ENCODE peak calls at places on chromosome 19, in four cellular contexts. S, R, F and T are unnamed samples.

GRCh38 chr19:31261651-31262331 is 87.4 kb downstream of the TSHZ3 start:
- DNase-seq in S (no peak), R (no peak), F (no peak), T (no peak)

GRCh38 chr19:56596676-56597075 is 1.6 kb downstream of the ZNF71 start:
- DNase-seq in F (no peak), R (no peak), S (no peak), T (no peak)

GRCh38 chr19:47157455-47158321 is 27.1 kb downstream of the SAE1 start:
- DNase-seq in F (no peak), S (no peak), R (no peak), T (peak; percentile 21)

GRCh38 chr19:18776736-18777135 is 14.4 kb downstream of the COMP start:
- DNase-seq in S (no peak), F (no peak), R (no peak), T (no peak)

GRCh38 chr19:6127716-6128335 is 7.6 kb upstream of the ACSBG2 start:
- DNase-seq in F (no peak), R (no peak), S (no peak), T (no peak)

GRCh38 chr19:46861691-46862503 is 1.1 kb downstream of the ARHGAP35 start:
- DNase-seq in F (no peak), S (no peak), R (peak; percentile 18), T (peak; percentile 28)

GRCh38 chr19:40251244-40251643 is 24.8 kb upstream of the CCNP start:
- DNase-seq in S (no peak), R (no peak), F (no peak), T (no peak)

GRCh38 chr19:418761-419632 is 10.1 kb upstream of the C2CD4C start:
- DNase-seq in R (no peak), S (no peak), F (no peak), T (no peak)

GRCh38 chr19:11560404-11560988 is 1.5 kb upstream of the ELOF1 start:
- DNase-seq in S (peak; percentile 83), R (peak; percentile 68), F (no peak), T (peak; percentile 70)

GRCh38 chr19:55486971-55487883 is 1.0 kb upstream of the SSC5D start:
- DNase-seq in F (no peak), S (no peak), R (peak; percentile 28), T (peak; percentile 51)

GRCh38 chr19:52778811-52779210 is 7.8 kb downstream of the ZNF600 start:
- DNase-seq in F (no peak), R (no peak), S (peak; percentile 5), T (no peak)

GRCh38 chr19:46605356-46605821 is 4.3 kb downstream of the CALM3 start:
- DNase-seq in R (no peak), F (no peak), S (no peak), T (no peak)

GRCh38 chr19:34244611-34245299 is 9.6 kb upstream of the GARRE1 start:
- DNase-seq in R (no peak), S (no peak), F (no peak), T (no peak)

GRCh38 chr19:31223805-31224534 is 125.3 kb downstream of the TSHZ3 start:
- DNase-seq in R (no peak), S (no peak), F (no peak), T (no peak)

GRCh38 chr19:725461-726089 is 16.8 kb downstream of the PALM start:
- DNase-seq in R (no peak), F (no peak), S (no peak), T (no peak)

GRCh38 chr19:6087074-6087506 is 23.2 kb downstream of the RFX2 start:
- DNase-seq in F (no peak), R (peak; percentile 41), S (peak; percentile 40), T (no peak)

GRCh38 chr19:7554990-7555864 is 19.7 kb downstream of the PNPLA6 start:
- DNase-seq in S (no peak), R (peak; percentile 90), F (peak; percentile 61), T (no peak)

GRCh38 chr19:748274-748598 is 2.7 kb upstream of the MISP start:
- DNase-seq in S (no peak), F (no peak), R (peak; percentile 61), T (no peak)

GRCh38 chr19:10655457-10656312 is 1.5 kb downstream of the ILF3 start:
- DNase-seq in S (no peak), R (peak; percentile 14), F (no peak), T (no peak)

GRCh38 chr19:32104465-32105235 is 240.8 kb upstream of the ZNF507 start:
- DNase-seq in R (no peak), S (no peak), F (no peak), T (no peak)

GRCh38 chr19:33558846-33559245 is 37.3 kb upstream of the PEPD start:
- DNase-seq in R (no peak), F (no peak), S (no peak), T (no peak)

GRCh38 chr19:5156231-5156986 is 184.2 kb downstream of the PTPRS start:
- DNase-seq in S (no peak), R (no peak), F (no peak), T (no peak)

GRCh38 chr19:45130888-45131615 is 29.7 kb downstream of the NKPD1 start:
- DNase-seq in F (no peak), S (no peak), R (no peak), T (no peak)

GRCh38 chr19:42363614-42364346 is 26.3 kb downstream of the CNFN start:
- DNase-seq in F (peak; percentile 68), S (peak; percentile 30), R (no peak), T (peak; percentile 25)

GRCh38 chr19:34313188-34313587 is 51.8 kb upstream of the GPI start:
- DNase-seq in S (no peak), R (no peak), F (no peak), T (no peak)

GRCh38 chr19:7986321-7987083 is 18.9 kb downstream of the ELAVL1 start:
- DNase-seq in F (no peak), S (no peak), R (no peak), T (no peak)

GRCh38 chr19:14166448-14166847 is 30.1 kb upstream of the ASF1B start:
- DNase-seq in R (no peak), S (no peak), F (no peak), T (no peak)

GRCh38 chr19:14168993-14169392 is 32.6 kb upstream of the ASF1B start:
- DNase-seq in R (no peak), S (no peak), F (no peak), T (no peak)

GRCh38 chr19:14167013-14167593 is 30.7 kb upstream of the ASF1B start:
- DNase-seq in R (no peak), S (no peak), F (no peak), T (no peak)

GRCh38 chr19:14168259-14168972 is 32.0 kb upstream of the ASF1B start:
- DNase-seq in R (no peak), S (no peak), F (no peak), T (no peak)

GRCh38 chr19:14167594-14168138 is 31.3 kb upstream of the ASF1B start:
- DNase-seq in F (no peak), R (no peak), S (no peak), T (no peak)
- TF ChIP-seq SPI1 in F (no peak), R (no peak), S (no peak), T (no peak)

GRCh38 chr19:17346109-17346671 is 8.8 kb downstream of the GTPBP3 start:
- DNase-seq in F (peak; percentile 82), S (peak; percentile 42), R (peak; percentile 89), T (peak; percentile 67)

GRCh38 chr19:17351815-17352435 is 14.6 kb downstream of the GTPBP3 start:
- DNase-seq in S (no peak), R (peak; percentile 39), F (no peak), T (no peak)

GRCh38 chr19:17348700-17349099 is 11.3 kb downstream of the GTPBP3 start:
- DNase-seq in R (no peak), F (no peak), S (no peak), T (no peak)

GRCh38 chr19:17347877-17348276 is 10.5 kb downstream of the GTPBP3 start:
- DNase-seq in R (no peak), S (no peak), F (no peak), T (no peak)

GRCh38 chr19:17347361-17347760 is 10.0 kb downstream of the GTPBP3 start:
- DNase-seq in R (no peak), F (no peak), S (no peak), T (no peak)
- TF ChIP-seq SPI1 in R (no peak), F (no peak), S (no peak), T (no peak)

GRCh38 chr19:50377051-50377441 is 789 bp downstream of the NR1H2 start:
- DNase-seq in R (peak; percentile 58), S (no peak), F (no peak), T (no peak)
- TF ChIP-seq SPI1 in R (no peak), S (no peak), F (no peak), T (no peak)

DNA sequence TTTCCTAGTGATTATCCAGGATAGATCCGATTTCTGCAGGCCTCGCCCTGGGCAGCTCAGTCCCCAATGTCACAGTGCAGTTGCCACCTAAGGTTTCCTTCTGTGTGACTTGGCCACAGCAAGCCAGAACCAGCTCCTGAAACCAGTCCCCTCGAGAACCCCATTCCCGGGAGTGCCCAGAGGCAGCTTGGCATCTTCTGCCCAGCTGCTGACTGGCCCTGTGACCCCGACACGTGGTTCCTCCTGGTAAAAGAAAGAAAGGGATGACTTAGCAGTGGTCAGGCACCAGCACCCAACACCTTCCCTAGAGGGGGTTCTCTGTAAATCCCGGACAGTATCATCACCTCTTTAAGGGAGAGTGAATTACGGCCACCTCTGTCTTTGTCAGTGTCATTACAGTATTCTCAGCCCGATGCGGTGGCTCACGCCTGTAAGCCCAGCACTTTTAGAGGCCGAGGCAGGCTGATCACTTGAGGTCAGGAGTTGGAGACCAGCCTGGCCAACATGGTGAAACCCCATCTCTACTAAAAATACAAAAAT is 41.7 kb downstream of the MYO9B start:
- DNase-seq in S (no peak), F (no peak), R (no peak), T (no peak)
- TF ChIP-seq SPI1 in S (no peak), F (no peak), R (no peak), T (no peak)

DNA sequence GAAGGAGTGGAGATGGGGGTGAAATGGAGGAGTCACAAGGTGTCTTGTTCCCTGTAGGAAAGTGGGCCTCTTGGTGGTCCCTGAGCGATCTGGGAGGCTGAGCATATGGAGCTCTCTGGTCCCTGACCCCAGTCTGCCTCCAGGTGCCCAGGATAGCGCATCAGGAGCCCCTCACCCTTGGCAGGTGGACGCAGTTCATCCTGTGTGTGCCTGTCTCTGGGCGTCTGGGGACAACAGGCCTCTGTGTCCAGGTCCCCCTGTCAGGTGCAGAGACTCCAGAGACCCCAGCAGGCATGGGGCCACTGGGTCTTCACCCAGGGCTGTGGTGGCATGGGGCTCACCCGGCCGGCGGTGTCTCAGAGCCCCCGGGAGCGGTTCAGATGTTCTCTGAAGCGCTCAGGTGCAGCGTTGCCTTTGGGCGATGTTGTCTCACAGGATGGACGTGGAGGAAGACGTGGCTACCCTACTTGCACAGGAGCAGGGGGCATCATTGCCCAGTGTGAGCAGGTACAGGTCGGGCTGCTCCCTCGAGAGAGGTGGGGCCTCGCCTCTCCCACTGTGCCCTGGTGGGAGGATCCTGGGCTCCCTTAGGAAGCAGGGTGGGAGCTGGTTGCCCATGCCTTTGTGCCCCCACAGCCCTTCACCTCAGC is 58.1 kb upstream of the TPM4 start:
- DNase-seq in S (no peak), R (no peak), F (no peak), T (no peak)
- TF ChIP-seq SPI1 in S (no peak), R (no peak), F (no peak), T (no peak)

GRCh38 chr19:48484931-48485612 is 15.9 kb downstream of the CYTH2 start:
- DNase-seq in S (no peak), F (no peak), R (no peak), T (no peak)
- TF ChIP-seq SPI1 in S (no peak), F (no peak), R (no peak), T (no peak)